ENCODE peak calls at places on chromosome 7, in six cellular contexts. One of them, this sample, is unnamed.

GRCh38 chr7:127976056-127976455 is 55.2 kb downstream of the LRRC4 start:
- DNase-seq in IMR-90: no peak
- DNase-seq in PC-3: no peak
- DNase-seq in cardiac fibroblast: peak
- DNase-seq in endothelial cell of umbilical vein: no peak
- DNase-seq in SK-N-SH: no peak
- DNase-seq in this sample: peak

GRCh38 chr7:128448751-128449300 is 6.9 kb upstream of the HILPDA start:
- DNase-seq in IMR-90: no peak
- DNase-seq in PC-3: no peak
- DNase-seq in cardiac fibroblast: no peak
- DNase-seq in endothelial cell of umbilical vein: no peak
- DNase-seq in SK-N-SH: no peak
- DNase-seq in this sample: no peak

GRCh38 chr7:2198206-2198605 is 34.5 kb downstream of the MAD1L1 start:
- DNase-seq in IMR-90: no peak
- DNase-seq in PC-3: no peak
- DNase-seq in cardiac fibroblast: no peak
- DNase-seq in endothelial cell of umbilical vein: no peak
- DNase-seq in SK-N-SH: peak
- DNase-seq in this sample: no peak

GRCh38 chr7:4185736-4186512 is 496.2 kb upstream of the FOXK1 start:
- DNase-seq in IMR-90: no peak
- DNase-seq in PC-3: no peak
- DNase-seq in cardiac fibroblast: no peak
- DNase-seq in endothelial cell of umbilical vein: peak
- DNase-seq in SK-N-SH: no peak
- DNase-seq in this sample: no peak

GRCh38 chr7:93117852-93118530 is at the start of gene SAMD9:
- DNase-seq in IMR-90: peak
- DNase-seq in PC-3: peak
- DNase-seq in cardiac fibroblast: peak
- DNase-seq in endothelial cell of umbilical vein: peak
- DNase-seq in SK-N-SH: peak
- DNase-seq in this sample: peak

GRCh38 chr7:45088821-45089313 is at the start of gene NACAD:
- DNase-seq in IMR-90: peak
- DNase-seq in PC-3: no peak
- DNase-seq in cardiac fibroblast: peak
- DNase-seq in endothelial cell of umbilical vein: peak
- DNase-seq in SK-N-SH: peak
- DNase-seq in this sample: no peak

GRCh38 chr7:3027455-3027854 is 16.2 kb downstream of the CARD11 start:
- DNase-seq in IMR-90: no peak
- DNase-seq in PC-3: no peak
- DNase-seq in cardiac fibroblast: no peak
- DNase-seq in endothelial cell of umbilical vein: no peak
- DNase-seq in SK-N-SH: no peak
- DNase-seq in this sample: no peak

GRCh38 chr7:29988391-29989256 is 977 bp downstream of the SCRN1 start:
- DNase-seq in IMR-90: peak
- DNase-seq in PC-3: peak
- DNase-seq in cardiac fibroblast: peak
- DNase-seq in endothelial cell of umbilical vein: peak
- DNase-seq in SK-N-SH: peak
- DNase-seq in this sample: peak

GRCh38 chr7:3149961-3150516 is 106.4 kb upstream of the CARD11 start:
- DNase-seq in IMR-90: no peak
- DNase-seq in PC-3: no peak
- DNase-seq in cardiac fibroblast: no peak
- DNase-seq in endothelial cell of umbilical vein: no peak
- DNase-seq in SK-N-SH: no peak
- DNase-seq in this sample: no peak

GRCh38 chr7:98133181-98133580 is 26.5 kb downstream of the LMTK2 start:
- DNase-seq in IMR-90: no peak
- DNase-seq in PC-3: peak
- DNase-seq in cardiac fibroblast: peak
- DNase-seq in endothelial cell of umbilical vein: no peak
- DNase-seq in SK-N-SH: no peak
- DNase-seq in this sample: peak

GRCh38 chr7:102953421-102953820 is 40.6 kb downstream of the LRRC17 start:
- DNase-seq in IMR-90: no peak
- DNase-seq in PC-3: no peak
- DNase-seq in cardiac fibroblast: no peak
- DNase-seq in endothelial cell of umbilical vein: no peak
- DNase-seq in SK-N-SH: no peak
- DNase-seq in this sample: no peak

GRCh38 chr7:27112960-27113949 is 10.8 kb upstream of the HOXA2 start:
- DNase-seq in IMR-90: peak
- DNase-seq in PC-3: peak
- DNase-seq in cardiac fibroblast: peak
- DNase-seq in endothelial cell of umbilical vein: peak
- DNase-seq in SK-N-SH: peak
- DNase-seq in this sample: no peak

GRCh38 chr7:130210181-130210935 is 2.7 kb downstream of the SSMEM1 start:
- DNase-seq in IMR-90: peak
- DNase-seq in PC-3: peak
- DNase-seq in cardiac fibroblast: no peak
- DNase-seq in endothelial cell of umbilical vein: no peak
- DNase-seq in SK-N-SH: no peak
- DNase-seq in this sample: peak

GRCh38 chr7:30168800-30169584 is 34.2 kb downstream of the MTURN start:
- DNase-seq in IMR-90: peak
- DNase-seq in PC-3: peak
- DNase-seq in cardiac fibroblast: peak
- DNase-seq in endothelial cell of umbilical vein: no peak
- DNase-seq in SK-N-SH: no peak
- DNase-seq in this sample: peak

GRCh38 chr7:82131224-82131623 is 312.4 kb downstream of the CACNA2D1 start:
- DNase-seq in IMR-90: peak
- DNase-seq in PC-3: peak
- DNase-seq in cardiac fibroblast: no peak
- DNase-seq in endothelial cell of umbilical vein: no peak
- DNase-seq in SK-N-SH: no peak
- DNase-seq in this sample: peak

GRCh38 chr7:46545790-46546189 is 624.7 kb upstream of the IGFBP3 start:
- DNase-seq in IMR-90: peak
- DNase-seq in PC-3: peak
- DNase-seq in cardiac fibroblast: peak
- DNase-seq in endothelial cell of umbilical vein: peak
- DNase-seq in SK-N-SH: no peak
- DNase-seq in this sample: peak

GRCh38 chr7:73688288-73688687 is 4.9 kb downstream of the BUD23 start:
- DNase-seq in IMR-90: no peak
- DNase-seq in PC-3: no peak
- DNase-seq in cardiac fibroblast: no peak
- DNase-seq in endothelial cell of umbilical vein: no peak
- DNase-seq in SK-N-SH: no peak
- DNase-seq in this sample: no peak

GRCh38 chr7:84294907-84295455 is 100.4 kb upstream of the SEMA3A start:
- DNase-seq in IMR-90: no peak
- DNase-seq in PC-3: no peak
- DNase-seq in cardiac fibroblast: no peak
- DNase-seq in endothelial cell of umbilical vein: no peak
- DNase-seq in SK-N-SH: no peak
- DNase-seq in this sample: no peak

GRCh38 chr7:100372256-100372655 is 1.0 kb upstream of the PILRA start:
- DNase-seq in IMR-90: peak
- DNase-seq in PC-3: no peak
- DNase-seq in cardiac fibroblast: peak
- DNase-seq in endothelial cell of umbilical vein: no peak
- DNase-seq in SK-N-SH: no peak
- DNase-seq in this sample: peak

GRCh38 chr7:108311446-108312168 is 144.6 kb downstream of the NRCAM start:
- DNase-seq in IMR-90: no peak
- DNase-seq in PC-3: no peak
- DNase-seq in cardiac fibroblast: peak
- DNase-seq in endothelial cell of umbilical vein: peak
- DNase-seq in SK-N-SH: no peak
- DNase-seq in this sample: peak

DNA sequence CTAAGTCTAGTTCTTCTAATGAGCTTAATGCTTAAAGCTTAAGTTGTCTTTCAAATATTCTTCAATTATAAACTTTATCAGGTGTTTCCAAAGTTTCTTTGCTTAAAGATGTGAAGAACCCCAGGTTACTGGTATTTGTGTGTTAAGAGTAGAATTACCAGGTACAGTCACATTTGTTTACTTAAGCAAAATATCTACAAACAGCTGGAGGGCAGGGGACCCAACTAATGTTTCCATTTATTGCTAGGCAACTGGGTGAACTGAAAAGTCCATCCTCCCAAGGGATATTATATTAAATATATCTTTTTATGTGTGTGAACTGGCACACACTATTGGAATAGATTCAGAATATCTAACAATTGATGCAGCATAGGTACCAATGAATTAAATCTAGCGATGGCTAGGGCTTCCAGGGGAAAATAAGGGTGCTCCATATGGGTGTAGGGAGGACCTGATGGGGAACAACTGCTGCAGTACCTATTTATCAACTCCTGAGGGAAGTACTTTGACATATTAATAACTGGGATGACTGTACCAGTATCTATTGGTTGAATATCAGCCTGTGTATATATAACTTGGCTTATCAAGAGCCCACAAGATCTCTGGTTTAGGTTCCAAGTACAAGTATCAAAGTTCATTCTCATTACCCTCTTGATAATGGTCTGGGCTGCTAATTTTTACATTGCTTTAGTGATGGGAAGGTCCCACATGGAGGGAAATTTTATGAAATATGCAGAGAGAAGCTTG is 10.3 kb upstream of the AGR3 start:
- DNase-seq in IMR-90: no peak
- DNase-seq in PC-3: peak
- DNase-seq in cardiac fibroblast: no peak
- DNase-seq in endothelial cell of umbilical vein: no peak
- DNase-seq in SK-N-SH: no peak
- DNase-seq in this sample: peak
- TF ChIP-seq CTCF in IMR-90: no peak
- TF ChIP-seq CTCF in PC-3: peak
- TF ChIP-seq CTCF in cardiac fibroblast: no peak
- TF ChIP-seq CTCF in endothelial cell of umbilical vein: no peak
- TF ChIP-seq CTCF in SK-N-SH: no peak
- TF ChIP-seq CTCF in this sample: peak

DNA sequence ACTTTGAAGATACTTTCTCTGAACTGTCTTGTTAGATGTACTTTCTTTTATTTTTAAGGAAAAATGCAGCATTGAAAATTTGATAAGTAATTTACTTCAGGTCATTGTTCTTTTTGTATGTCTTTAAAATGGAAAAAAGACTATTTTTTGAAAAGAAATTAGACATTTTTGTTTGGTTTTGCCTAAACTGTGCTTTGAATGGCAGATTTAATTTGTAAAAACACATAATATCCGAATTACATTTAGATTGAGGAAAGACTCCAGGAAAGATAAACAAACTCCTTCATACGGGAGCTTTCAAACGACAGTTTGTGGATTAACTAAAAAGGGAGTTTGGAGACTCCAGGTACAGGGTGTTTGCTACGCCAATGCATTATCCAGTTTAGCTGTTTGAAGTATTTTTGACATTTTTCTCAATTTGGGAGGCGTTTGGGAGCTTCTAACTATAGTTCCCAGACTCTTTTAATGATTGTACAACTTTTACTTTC is 36.1 kb downstream of the CPED1 start:
- DNase-seq in IMR-90: no peak
- DNase-seq in PC-3: no peak
- DNase-seq in cardiac fibroblast: no peak
- DNase-seq in endothelial cell of umbilical vein: no peak
- DNase-seq in SK-N-SH: no peak
- DNase-seq in this sample: no peak
- H3K4me3 ChIP-seq in IMR-90: no peak
- H3K4me3 ChIP-seq in PC-3: no peak
- H3K4me3 ChIP-seq in cardiac fibroblast: no peak
- H3K4me3 ChIP-seq in endothelial cell of umbilical vein: no peak
- H3K4me3 ChIP-seq in SK-N-SH: no peak
- H3K4me3 ChIP-seq in this sample: no peak

DNA sequence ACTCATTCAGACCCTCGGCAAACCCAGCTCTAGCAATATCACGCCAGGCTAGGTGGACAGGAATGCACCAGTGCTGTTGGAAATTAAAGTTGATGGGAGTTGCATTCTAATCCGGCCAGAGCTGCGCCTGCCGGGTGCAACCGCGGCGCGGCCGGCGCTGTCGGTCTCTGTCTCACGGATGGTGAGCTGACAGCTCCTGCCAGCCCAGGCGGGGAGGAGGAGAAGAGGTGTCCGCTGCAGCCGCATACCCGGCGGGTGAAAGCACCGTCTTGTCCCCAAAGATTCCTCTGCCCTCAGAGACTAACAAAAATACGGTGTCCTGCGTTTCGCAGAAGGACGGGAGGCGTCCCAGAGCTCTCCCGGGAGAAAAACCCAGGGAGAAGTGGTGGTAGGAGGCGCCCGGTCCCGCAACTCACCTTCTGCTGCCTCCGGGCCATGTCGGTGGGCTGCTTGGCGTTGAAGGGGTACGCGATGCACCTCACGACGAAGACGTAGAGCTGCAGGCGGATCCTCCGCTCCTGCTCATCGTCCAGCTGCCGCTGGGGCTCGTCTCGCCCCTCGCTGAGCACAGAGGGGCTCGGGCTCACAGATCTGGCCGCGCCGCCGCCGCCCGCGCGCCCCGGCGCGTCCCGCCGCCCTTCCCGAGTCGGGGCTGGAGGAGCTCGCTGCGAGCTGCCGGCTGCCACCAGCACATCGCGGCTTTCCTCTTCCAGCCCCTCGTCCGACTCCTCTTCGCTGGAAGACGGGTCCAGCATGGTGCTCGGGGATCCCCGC is 490 bp downstream of the CADPS2 start:
- DNase-seq in IMR-90: no peak
- DNase-seq in PC-3: peak
- DNase-seq in cardiac fibroblast: peak
- DNase-seq in endothelial cell of umbilical vein: peak
- DNase-seq in SK-N-SH: peak
- DNase-seq in this sample: peak
- TF ChIP-seq CTCF in IMR-90: no peak
- TF ChIP-seq CTCF in PC-3: no peak
- TF ChIP-seq CTCF in cardiac fibroblast: peak
- TF ChIP-seq CTCF in endothelial cell of umbilical vein: peak
- TF ChIP-seq CTCF in SK-N-SH: no peak
- TF ChIP-seq CTCF in this sample: peak

GRCh38 chr7:6502886-6503285 is 48.4 kb downstream of the GRID2IP start:
- DNase-seq in IMR-90: no peak
- DNase-seq in PC-3: no peak
- DNase-seq in cardiac fibroblast: no peak
- DNase-seq in endothelial cell of umbilical vein: no peak
- DNase-seq in SK-N-SH: no peak
- DNase-seq in this sample: no peak
- H3K4me3 ChIP-seq in IMR-90: no peak
- H3K4me3 ChIP-seq in PC-3: peak
- H3K4me3 ChIP-seq in cardiac fibroblast: no peak
- H3K4me3 ChIP-seq in endothelial cell of umbilical vein: no peak
- H3K4me3 ChIP-seq in SK-N-SH: no peak
- H3K4me3 ChIP-seq in this sample: no peak

This sample was measured in choroid plexus epithelial cell.